ENCODE peak calls at places on chromosomes 4 and X, in eight cellular contexts. One of them, this sample, is unnamed. For H3K4me1, the result is how much of the 10 kb centered on the place peaks cover.

GRCh38 chr4:98659741-98660507 is 1.5 kb upstream of the TSPAN5 start:
- DNase-seq in transverse colon: no peak
- DNase-seq in adrenal gland: no peak
- DNase-seq in spleen: no peak
- DNase-seq in Peyer's patch: no peak
- DNase-seq in thyroid gland: no peak
- DNase-seq in body of pancreas: no peak
- DNase-seq in HCT116: no peak
- DNase-seq in this sample: no peak

GRCh38 chrX:2283111-2283847 is 217.5 kb downstream of the DHRSX start:
- DNase-seq in transverse colon: no peak
- DNase-seq in adrenal gland: no peak
- DNase-seq in spleen: no peak
- DNase-seq in Peyer's patch: no peak
- DNase-seq in thyroid gland: no peak
- DNase-seq in body of pancreas: no peak
- DNase-seq in HCT116: no peak
- DNase-seq in this sample: no peak

GRCh38 chrX:106611682-106612402 is at the start of gene RADX:
- DNase-seq in transverse colon: peak
- DNase-seq in adrenal gland: peak
- DNase-seq in spleen: peak
- DNase-seq in Peyer's patch: peak
- DNase-seq in thyroid gland: peak
- DNase-seq in body of pancreas: peak
- DNase-seq in HCT116: peak
- DNase-seq in this sample: peak

GRCh38 chr4:99946346-99947189 is at the start of gene DNAJB14:
- DNase-seq in transverse colon: peak
- DNase-seq in adrenal gland: peak
- DNase-seq in spleen: peak
- DNase-seq in Peyer's patch: peak
- DNase-seq in thyroid gland: peak
- DNase-seq in body of pancreas: peak
- DNase-seq in HCT116: peak
- DNase-seq in this sample: peak

GRCh38 chr4:98630804-98631454 is 27.5 kb downstream of the TSPAN5 start:
- DNase-seq in transverse colon: no peak
- DNase-seq in adrenal gland: no peak
- DNase-seq in spleen: no peak
- DNase-seq in Peyer's patch: no peak
- DNase-seq in thyroid gland: no peak
- DNase-seq in body of pancreas: peak
- DNase-seq in HCT116: no peak
- DNase-seq in this sample: no peak

GRCh38 chr4:177052211-177052725 is 257.4 kb upstream of the NEIL3 start:
- DNase-seq in transverse colon: no peak
- DNase-seq in adrenal gland: no peak
- DNase-seq in spleen: no peak
- DNase-seq in Peyer's patch: no peak
- DNase-seq in thyroid gland: no peak
- DNase-seq in body of pancreas: no peak
- DNase-seq in HCT116: no peak
- DNase-seq in this sample: no peak

GRCh38 chrX:18970465-18970864 is 13.4 kb downstream of the PHKA2 start:
- DNase-seq in transverse colon: no peak
- DNase-seq in adrenal gland: no peak
- DNase-seq in spleen: no peak
- DNase-seq in Peyer's patch: no peak
- DNase-seq in thyroid gland: no peak
- DNase-seq in body of pancreas: no peak
- DNase-seq in HCT116: no peak
- DNase-seq in this sample: no peak

GRCh38 chr4:80989921-80990544 is 40.5 kb upstream of the BMP3 start:
- DNase-seq in transverse colon: no peak
- DNase-seq in adrenal gland: no peak
- DNase-seq in spleen: no peak
- DNase-seq in Peyer's patch: no peak
- DNase-seq in thyroid gland: peak
- DNase-seq in body of pancreas: no peak
- DNase-seq in HCT116: peak
- DNase-seq in this sample: no peak

GRCh38 chrX:137031517-137032377 is 2.0 kb downstream of the GPR101 start:
- DNase-seq in transverse colon: peak
- DNase-seq in adrenal gland: no peak
- DNase-seq in spleen: no peak
- DNase-seq in Peyer's patch: no peak
- DNase-seq in thyroid gland: no peak
- DNase-seq in body of pancreas: peak
- DNase-seq in HCT116: no peak
- DNase-seq in this sample: no peak

GRCh38 chr4:65242156-65242846 is 428.0 kb downstream of the EPHA5 start:
- DNase-seq in transverse colon: no peak
- DNase-seq in adrenal gland: no peak
- DNase-seq in spleen: no peak
- DNase-seq in Peyer's patch: no peak
- DNase-seq in thyroid gland: no peak
- DNase-seq in body of pancreas: no peak
- DNase-seq in HCT116: no peak
- DNase-seq in this sample: peak

GRCh38 chr4:6688879-6689505 is 4.7 kb upstream of the S100P start:
- DNase-seq in transverse colon: peak
- DNase-seq in adrenal gland: peak
- DNase-seq in spleen: peak
- DNase-seq in Peyer's patch: peak
- DNase-seq in thyroid gland: no peak
- DNase-seq in body of pancreas: no peak
- DNase-seq in HCT116: peak
- DNase-seq in this sample: no peak
- H3K4me1 ChIP-seq in transverse colon: under half
- H3K4me1 ChIP-seq in adrenal gland: under half
- H3K4me1 ChIP-seq in spleen: half or more
- H3K4me1 ChIP-seq in Peyer's patch: under half
- H3K4me1 ChIP-seq in thyroid gland: under half
- H3K4me1 ChIP-seq in body of pancreas: under half
- H3K4me1 ChIP-seq in HCT116: half or more
- H3K4me1 ChIP-seq in this sample: under half

GRCh38 chr4:1011022-1011694 is at the start of gene FGFRL1:
- DNase-seq in transverse colon: peak
- DNase-seq in adrenal gland: peak
- DNase-seq in spleen: peak
- DNase-seq in Peyer's patch: peak
- DNase-seq in thyroid gland: peak
- DNase-seq in body of pancreas: peak
- DNase-seq in HCT116: peak
- DNase-seq in this sample: peak
- TF ChIP-seq POLR2A in transverse colon: no peak
- TF ChIP-seq POLR2A in adrenal gland: peak
- TF ChIP-seq POLR2A in spleen: no peak
- TF ChIP-seq POLR2A in Peyer's patch: no peak
- TF ChIP-seq POLR2A in thyroid gland: peak
- TF ChIP-seq POLR2A in body of pancreas: peak
- TF ChIP-seq POLR2A in HCT116: no peak
- TF ChIP-seq POLR2A in this sample: no peak

DNA sequence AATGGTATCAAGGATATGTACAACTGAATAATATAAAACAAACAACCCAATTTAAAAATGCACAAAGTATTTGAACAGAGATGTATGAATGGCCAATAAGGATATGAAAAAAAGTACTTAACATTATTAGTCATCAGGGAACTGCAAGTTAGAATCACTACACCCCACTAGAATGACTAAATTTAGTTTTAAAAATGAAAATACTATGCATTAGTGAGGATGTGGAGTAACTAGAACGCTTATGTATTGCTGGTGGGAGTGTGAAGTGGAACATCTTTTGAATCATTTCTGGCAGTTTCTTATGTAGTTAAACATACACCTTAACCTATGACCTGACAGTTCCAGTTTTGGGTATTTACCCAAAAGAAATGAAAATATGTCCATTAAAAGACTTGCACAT is 13.0 kb upstream of the SLC16A2 start:
- DNase-seq in transverse colon: no peak
- DNase-seq in adrenal gland: no peak
- DNase-seq in spleen: no peak
- DNase-seq in Peyer's patch: no peak
- DNase-seq in thyroid gland: no peak
- DNase-seq in body of pancreas: no peak
- DNase-seq in HCT116: no peak
- DNase-seq in this sample: no peak
- H3K27ac ChIP-seq in transverse colon: no peak
- H3K27ac ChIP-seq in adrenal gland: no peak
- H3K27ac ChIP-seq in spleen: no peak
- H3K27ac ChIP-seq in Peyer's patch: no peak
- H3K27ac ChIP-seq in thyroid gland: no peak
- H3K27ac ChIP-seq in body of pancreas: no peak
- H3K27ac ChIP-seq in HCT116: no peak
- H3K27ac ChIP-seq in this sample: no peak

DNA sequence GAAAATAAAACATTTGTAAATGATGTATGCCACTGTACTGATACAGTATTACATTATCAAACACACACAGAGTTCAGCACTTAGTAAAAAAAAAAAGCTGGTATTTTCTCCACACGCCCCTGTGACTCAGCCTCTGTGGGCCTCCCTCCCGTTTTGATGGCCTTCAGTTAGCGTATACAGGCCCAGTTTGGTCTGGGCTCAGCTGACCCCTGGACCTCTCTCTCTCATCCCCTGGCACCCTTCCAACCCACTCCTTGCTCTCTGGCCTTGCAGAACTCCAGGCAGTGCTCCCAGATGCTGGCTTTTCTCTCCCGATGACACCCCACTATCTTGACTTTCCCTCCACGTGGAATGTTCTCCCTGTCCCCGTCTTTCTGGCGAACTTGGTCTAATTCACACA is 89.0 kb upstream of the LIMCH1 start:
- DNase-seq in transverse colon: peak
- DNase-seq in adrenal gland: peak
- DNase-seq in spleen: no peak
- DNase-seq in Peyer's patch: no peak
- DNase-seq in thyroid gland: no peak
- DNase-seq in body of pancreas: peak
- DNase-seq in HCT116: no peak
- DNase-seq in this sample: peak
- H3K4me1 ChIP-seq in transverse colon: under half
- H3K4me1 ChIP-seq in adrenal gland: under half
- H3K4me1 ChIP-seq in spleen: under half
- H3K4me1 ChIP-seq in Peyer's patch: under half
- H3K4me1 ChIP-seq in thyroid gland: under half
- H3K4me1 ChIP-seq in body of pancreas: under half
- H3K4me1 ChIP-seq in HCT116: under half
- H3K4me1 ChIP-seq in this sample: under half

DNA sequence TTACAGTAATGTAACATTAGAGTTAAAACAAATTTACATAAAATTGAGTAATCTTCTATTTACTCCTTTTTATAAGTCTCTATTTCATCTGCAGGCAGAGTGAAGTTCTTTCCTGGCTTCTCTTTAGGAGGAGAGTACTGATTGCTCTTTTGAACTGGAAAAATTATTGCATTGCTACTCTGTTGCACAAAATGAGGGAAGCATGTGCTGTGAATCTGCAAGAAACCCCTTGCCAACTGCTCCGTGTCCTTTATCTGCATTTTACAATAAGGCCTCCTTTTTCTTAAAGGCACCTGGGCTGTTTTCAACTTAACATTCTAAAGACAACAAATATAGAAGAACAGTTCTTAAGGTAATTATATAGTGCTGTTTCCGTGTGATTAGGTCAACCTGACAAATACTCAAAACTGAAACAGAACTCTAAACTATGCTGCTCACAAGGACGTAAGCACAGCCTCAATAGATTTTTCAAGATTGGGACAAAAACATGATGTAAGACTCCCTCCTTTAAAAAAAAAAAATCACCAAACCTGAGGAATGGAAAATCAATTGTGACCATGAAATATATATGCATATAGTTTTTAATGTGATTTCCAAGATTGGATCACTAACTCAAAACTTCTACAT is 716.6 kb upstream of the INTU start:
- DNase-seq in transverse colon: no peak
- DNase-seq in adrenal gland: no peak
- DNase-seq in spleen: no peak
- DNase-seq in Peyer's patch: no peak
- DNase-seq in thyroid gland: no peak
- DNase-seq in body of pancreas: no peak
- DNase-seq in HCT116: no peak
- DNase-seq in this sample: no peak
- TF ChIP-seq POLR2A in transverse colon: no peak
- TF ChIP-seq POLR2A in adrenal gland: no peak
- TF ChIP-seq POLR2A in spleen: no peak
- TF ChIP-seq POLR2A in Peyer's patch: no peak
- TF ChIP-seq POLR2A in thyroid gland: no peak
- TF ChIP-seq POLR2A in body of pancreas: no peak
- TF ChIP-seq POLR2A in HCT116: no peak
- TF ChIP-seq POLR2A in this sample: no peak

GRCh38 chrX:129939986-129940385 is 34.0 kb downstream of the UTP14A start:
- DNase-seq in transverse colon: no peak
- DNase-seq in adrenal gland: no peak
- DNase-seq in spleen: no peak
- DNase-seq in Peyer's patch: no peak
- DNase-seq in thyroid gland: peak
- DNase-seq in body of pancreas: no peak
- DNase-seq in HCT116: no peak
- DNase-seq in this sample: no peak

GRCh38 chrX:129940721-129941120 is 34.8 kb downstream of the UTP14A start:
- DNase-seq in transverse colon: no peak
- DNase-seq in adrenal gland: no peak
- DNase-seq in spleen: no peak
- DNase-seq in Peyer's patch: no peak
- DNase-seq in thyroid gland: no peak
- DNase-seq in body of pancreas: no peak
- DNase-seq in HCT116: no peak
- DNase-seq in this sample: no peak

GRCh38 chrX:129945131-129945530 is 37.3 kb upstream of the BCORL1 start:
- DNase-seq in transverse colon: no peak
- DNase-seq in adrenal gland: no peak
- DNase-seq in spleen: no peak
- DNase-seq in Peyer's patch: no peak
- DNase-seq in thyroid gland: no peak
- DNase-seq in body of pancreas: no peak
- DNase-seq in HCT116: no peak
- DNase-seq in this sample: no peak
- H3K27ac ChIP-seq in transverse colon: no peak
- H3K27ac ChIP-seq in adrenal gland: no peak
- H3K27ac ChIP-seq in spleen: no peak
- H3K27ac ChIP-seq in Peyer's patch: no peak
- H3K27ac ChIP-seq in thyroid gland: no peak
- H3K27ac ChIP-seq in body of pancreas: no peak
- H3K27ac ChIP-seq in HCT116: no peak
- H3K27ac ChIP-seq in this sample: no peak